ENCODE peak calls at places on chromosome 5, in four cellular contexts. One of them, this sample, is unnamed.
A peak's percentile ranks its signal among the peaks of the same experiment; 100 is the strongest.

GRCh38 chr5:57324159-57324558 is 150.3 kb downstream of the GPBP1 start:
- DNase-seq in neuronal stem cell: no peak
- DNase-seq in trophoblast cell: no peak
- DNase-seq in H9: no peak
- DNase-seq in this sample: peak; percentile 61

GRCh38 chr5:37208883-37209808 is 40.0 kb downstream of the CPLANE1 start:
- DNase-seq in neuronal stem cell: no peak
- DNase-seq in trophoblast cell: peak; percentile 43
- DNase-seq in H9: no peak
- DNase-seq in this sample: peak; percentile 25

GRCh38 chr5:37495668-37496067 is 116.5 kb downstream of the WDR70 start:
- DNase-seq in trophoblast cell: peak; percentile 59
- DNase-seq in neuronal stem cell: no peak
- DNase-seq in H9: no peak
- DNase-seq in this sample: peak; percentile 89

GRCh38 chr5:65248896-65249295 is 232.8 kb downstream of the ADAMTS6 start:
- DNase-seq in trophoblast cell: no peak
- DNase-seq in neuronal stem cell: no peak
- DNase-seq in H9: no peak
- DNase-seq in this sample: no peak

GRCh38 chr5:3182477-3182876 is 413.2 kb upstream of the IRX1 start:
- DNase-seq in trophoblast cell: no peak
- DNase-seq in H9: no peak
- DNase-seq in neuronal stem cell: no peak
- DNase-seq in this sample: no peak

GRCh38 chr5:11791777-11792176 is 112.5 kb downstream of the CTNND2 start:
- DNase-seq in H9: no peak
- DNase-seq in trophoblast cell: no peak
- DNase-seq in neuronal stem cell: no peak
- DNase-seq in this sample: no peak

GRCh38 chr5:174793684-174794328 is 69.4 kb downstream of the MSX2 start:
- DNase-seq in neuronal stem cell: peak; percentile 62
- DNase-seq in H9: peak; percentile 83
- DNase-seq in trophoblast cell: peak; percentile 78
- DNase-seq in this sample: peak; percentile 43

GRCh38 chr5:174186096-174186495 is 140.6 kb downstream of the NSG2 start:
- DNase-seq in H9: peak; percentile 20
- DNase-seq in trophoblast cell: no peak
- DNase-seq in neuronal stem cell: no peak
- DNase-seq in this sample: no peak

GRCh38 chr5:10355071-10355889 is 1.8 kb downstream of the MARCHF6 start:
- DNase-seq in H9: no peak
- DNase-seq in trophoblast cell: peak; percentile 89
- DNase-seq in neuronal stem cell: no peak
- DNase-seq in this sample: peak; percentile 71

GRCh38 chr5:36643162-36643561 is 36.8 kb downstream of the SLC1A3 start:
- DNase-seq in neuronal stem cell: no peak
- DNase-seq in trophoblast cell: no peak
- DNase-seq in H9: no peak
- DNase-seq in this sample: no peak

GRCh38 chr5:175235251-175235963 is 208.6 kb downstream of the DRD1 start:
- DNase-seq in H9: no peak
- DNase-seq in trophoblast cell: no peak
- DNase-seq in neuronal stem cell: no peak
- DNase-seq in this sample: peak; percentile 12

GRCh38 chr5:108280960-108281569 is 100.8 kb downstream of the FBXL17 start:
- DNase-seq in neuronal stem cell: no peak
- DNase-seq in H9: no peak
- DNase-seq in trophoblast cell: no peak
- DNase-seq in this sample: no peak

GRCh38 chr5:76280494-76280893 is 122.6 kb upstream of the IQGAP2 start:
- DNase-seq in H9: no peak
- DNase-seq in trophoblast cell: no peak
- DNase-seq in neuronal stem cell: no peak
- DNase-seq in this sample: no peak

GRCh38 chr5:141914154-141914743 is 9.4 kb upstream of the DELE1 start:
- DNase-seq in neuronal stem cell: peak; percentile 36
- DNase-seq in H9: peak; percentile 81
- DNase-seq in trophoblast cell: peak; percentile 60
- DNase-seq in this sample: no peak

GRCh38 chr5:100904259-100904822 is 1.3 kb upstream of the ST8SIA4 start:
- DNase-seq in neuronal stem cell: no peak
- DNase-seq in trophoblast cell: peak; percentile 21
- DNase-seq in H9: peak; percentile 32
- DNase-seq in this sample: no peak

GRCh38 chr5:72503888-72504491 is 3.2 kb downstream of the ZNF366 start:
- DNase-seq in neuronal stem cell: no peak
- DNase-seq in H9: no peak
- DNase-seq in trophoblast cell: peak; percentile 42
- DNase-seq in this sample: peak; percentile 44

GRCh38 chr5:5793560-5793959 is 371.1 kb downstream of the ICE1 start:
- DNase-seq in neuronal stem cell: no peak
- DNase-seq in trophoblast cell: no peak
- DNase-seq in H9: no peak
- DNase-seq in this sample: no peak

GRCh38 chr5:4374866-4375265 is 765.3 kb upstream of the ADAMTS16 start:
- DNase-seq in neuronal stem cell: no peak
- DNase-seq in H9: no peak
- DNase-seq in trophoblast cell: no peak
- DNase-seq in this sample: no peak

GRCh38 chr5:111197523-111197922 is 26.7 kb upstream of the CAMK4 start:
- DNase-seq in trophoblast cell: no peak
- DNase-seq in neuronal stem cell: no peak
- DNase-seq in H9: no peak
- DNase-seq in this sample: no peak

GRCh38 chr5:130052752-130053151 is 148.5 kb downstream of the CHSY3 start:
- DNase-seq in trophoblast cell: no peak
- DNase-seq in neuronal stem cell: no peak
- DNase-seq in H9: no peak
- DNase-seq in this sample: no peak

GRCh38 chr5:127585661-127586060 is 63.2 kb upstream of the CTXN3 start:
- DNase-seq in H9: no peak
- DNase-seq in neuronal stem cell: no peak
- DNase-seq in trophoblast cell: no peak
- DNase-seq in this sample: no peak

GRCh38 chr5:155850411-155850810 is 476.6 kb upstream of the SGCD start:
- DNase-seq in trophoblast cell: no peak
- DNase-seq in H9: no peak
- DNase-seq in neuronal stem cell: no peak
- DNase-seq in this sample: no peak

GRCh38 chr5:181035991-181036815 is 3.9 kb upstream of the BTNL9 start:
- DNase-seq in trophoblast cell: no peak
- DNase-seq in neuronal stem cell: no peak
- DNase-seq in H9: no peak
- DNase-seq in this sample: no peak

GRCh38 chr5:163687421-163687820 is 182.0 kb downstream of the MAT2B start:
- DNase-seq in neuronal stem cell: no peak
- DNase-seq in H9: no peak
- DNase-seq in trophoblast cell: no peak
- DNase-seq in this sample: no peak

GRCh38 chr5:1541662-1542008 is 17.9 kb upstream of the LPCAT1 start:
- DNase-seq in trophoblast cell: peak; percentile 21
- DNase-seq in H9: no peak
- DNase-seq in neuronal stem cell: no peak
- DNase-seq in this sample: no peak

DNA sequence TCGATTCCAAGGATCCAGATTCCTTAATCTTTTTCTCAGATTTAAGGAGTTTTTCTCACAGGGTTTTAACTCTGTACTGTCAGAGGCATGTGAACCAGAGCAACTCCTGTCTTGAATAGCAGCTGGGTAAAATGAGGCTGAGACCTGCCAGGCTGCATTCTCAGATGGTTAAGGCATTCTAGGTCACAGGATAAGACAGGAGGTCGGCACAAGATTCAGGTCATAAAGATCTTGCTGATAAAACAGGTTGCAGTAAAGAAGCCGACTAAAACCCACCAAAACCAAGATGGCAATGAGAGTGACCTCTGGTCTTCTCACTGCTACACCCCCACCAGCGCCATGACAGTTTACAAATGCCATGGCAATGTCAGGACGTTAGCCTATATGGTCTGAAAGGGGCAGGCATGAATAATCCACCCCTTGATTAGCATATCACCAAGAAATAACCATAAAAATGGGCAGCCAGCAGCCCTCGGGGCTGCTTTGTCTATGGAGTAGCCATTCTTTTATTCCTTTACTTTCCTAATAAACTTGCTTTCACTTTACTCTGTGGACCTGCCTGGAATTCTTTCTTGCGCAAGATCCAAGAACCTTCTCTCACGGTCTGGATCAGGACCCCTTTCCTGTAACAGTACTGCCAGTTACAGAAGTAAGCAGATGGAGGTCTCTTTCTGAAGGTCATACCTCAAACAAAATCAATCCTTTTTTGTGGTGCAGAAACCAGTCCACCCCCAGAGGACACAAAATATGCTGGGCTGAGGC is 87.1 kb downstream of the SLC38A9 start:
- DNase-seq in trophoblast cell: peak; percentile 38
- DNase-seq in H9: peak; percentile 61
- DNase-seq in neuronal stem cell: no peak
- DNase-seq in this sample: no peak
- H2BK120ac ChIP-seq in trophoblast cell: peak overlapping the region; percentile 100
- H2BK120ac ChIP-seq in H9: no peak overlapping the region
- H2BK120ac ChIP-seq in neuronal stem cell: no peak overlapping the region
- H2BK120ac ChIP-seq in this sample: no peak overlapping the region

GRCh38 chr5:135999396-136000139 is 29.2 kb upstream of the TGFBI start:
- DNase-seq in H9: no peak
- DNase-seq in neuronal stem cell: no peak
- DNase-seq in trophoblast cell: peak; percentile 18
- DNase-seq in this sample: peak; percentile 97
- H2BK120ac ChIP-seq in H9: no peak overlapping the region
- H2BK120ac ChIP-seq in neuronal stem cell: no peak overlapping the region
- H2BK120ac ChIP-seq in trophoblast cell: peak overlapping the region; percentile 35
- H2BK120ac ChIP-seq in this sample: peak overlapping the region; percentile 95

GRCh38 chr5:59769041-59769360 is 124.5 kb downstream of the PDE4D start:
- DNase-seq in H9: no peak
- DNase-seq in neuronal stem cell: no peak
- DNase-seq in trophoblast cell: no peak
- DNase-seq in this sample: no peak

GRCh38 chr5:59769832-59770231 is 123.7 kb downstream of the PDE4D start:
- DNase-seq in trophoblast cell: no peak
- DNase-seq in neuronal stem cell: no peak
- DNase-seq in H9: no peak
- DNase-seq in this sample: no peak

GRCh38 chr5:59768204-59769040 is 125.1 kb downstream of the PDE4D start:
- DNase-seq in trophoblast cell: peak; percentile 40
- DNase-seq in neuronal stem cell: peak; percentile 70
- DNase-seq in H9: peak; percentile 69
- DNase-seq in this sample: peak; percentile 33

GRCh38 chr5:59766394-59766793 is 127.1 kb downstream of the PDE4D start:
- DNase-seq in H9: no peak
- DNase-seq in trophoblast cell: no peak
- DNase-seq in neuronal stem cell: no peak
- DNase-seq in this sample: no peak

GRCh38 chr5:59767753-59768159 is 125.8 kb downstream of the PDE4D start:
- DNase-seq in neuronal stem cell: no peak
- DNase-seq in H9: no peak
- DNase-seq in trophoblast cell: no peak
- DNase-seq in this sample: no peak
- H2BK120ac ChIP-seq in neuronal stem cell: no peak overlapping the region
- H2BK120ac ChIP-seq in H9: no peak overlapping the region
- H2BK120ac ChIP-seq in trophoblast cell: no peak overlapping the region
- H2BK120ac ChIP-seq in this sample: no peak overlapping the region

GRCh38 chr5:119678351-119679028 is 49.1 kb downstream of the FAM170A start:
- DNase-seq in neuronal stem cell: no peak
- DNase-seq in trophoblast cell: no peak
- DNase-seq in H9: no peak
- DNase-seq in this sample: no peak
- H2BK120ac ChIP-seq in neuronal stem cell: no peak overlapping the region
- H2BK120ac ChIP-seq in trophoblast cell: no peak overlapping the region
- H2BK120ac ChIP-seq in H9: no peak overlapping the region
- H2BK120ac ChIP-seq in this sample: no peak overlapping the region

DNA sequence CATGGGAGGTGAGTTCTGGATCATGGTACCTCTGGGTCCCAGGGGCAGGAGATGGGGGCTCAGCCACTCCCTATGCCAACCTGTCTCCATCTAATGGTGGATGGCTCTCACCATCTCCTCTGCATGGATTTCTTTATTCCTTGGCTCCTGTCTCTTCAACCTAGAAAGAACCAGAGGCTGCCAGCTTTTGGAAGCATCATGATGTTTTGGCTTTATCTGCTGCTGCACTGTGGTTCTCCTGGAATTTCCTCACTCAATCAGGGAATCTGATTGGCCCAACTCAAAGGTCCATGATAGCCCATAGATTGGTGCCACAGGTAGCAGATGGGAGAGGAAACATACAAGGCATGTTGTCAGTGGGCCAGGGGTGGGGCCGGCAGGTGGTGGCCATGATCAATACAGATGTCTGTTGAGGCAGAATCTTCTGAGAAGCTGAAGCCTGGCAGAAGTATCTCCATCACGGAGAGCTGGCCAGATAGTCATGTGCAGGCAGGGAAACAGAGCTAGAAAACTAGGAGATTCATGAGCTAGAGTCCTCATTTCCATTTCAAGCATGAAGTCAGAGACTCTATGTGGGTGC is 158.2 kb downstream of the MACROH2A1 start:
- DNase-seq in neuronal stem cell: no peak
- DNase-seq in H9: no peak
- DNase-seq in trophoblast cell: no peak
- DNase-seq in this sample: no peak
- H2BK120ac ChIP-seq in neuronal stem cell: no peak overlapping the region
- H2BK120ac ChIP-seq in H9: no peak overlapping the region
- H2BK120ac ChIP-seq in trophoblast cell: no peak overlapping the region
- H2BK120ac ChIP-seq in this sample: peak overlapping the region; percentile 94

DNA sequence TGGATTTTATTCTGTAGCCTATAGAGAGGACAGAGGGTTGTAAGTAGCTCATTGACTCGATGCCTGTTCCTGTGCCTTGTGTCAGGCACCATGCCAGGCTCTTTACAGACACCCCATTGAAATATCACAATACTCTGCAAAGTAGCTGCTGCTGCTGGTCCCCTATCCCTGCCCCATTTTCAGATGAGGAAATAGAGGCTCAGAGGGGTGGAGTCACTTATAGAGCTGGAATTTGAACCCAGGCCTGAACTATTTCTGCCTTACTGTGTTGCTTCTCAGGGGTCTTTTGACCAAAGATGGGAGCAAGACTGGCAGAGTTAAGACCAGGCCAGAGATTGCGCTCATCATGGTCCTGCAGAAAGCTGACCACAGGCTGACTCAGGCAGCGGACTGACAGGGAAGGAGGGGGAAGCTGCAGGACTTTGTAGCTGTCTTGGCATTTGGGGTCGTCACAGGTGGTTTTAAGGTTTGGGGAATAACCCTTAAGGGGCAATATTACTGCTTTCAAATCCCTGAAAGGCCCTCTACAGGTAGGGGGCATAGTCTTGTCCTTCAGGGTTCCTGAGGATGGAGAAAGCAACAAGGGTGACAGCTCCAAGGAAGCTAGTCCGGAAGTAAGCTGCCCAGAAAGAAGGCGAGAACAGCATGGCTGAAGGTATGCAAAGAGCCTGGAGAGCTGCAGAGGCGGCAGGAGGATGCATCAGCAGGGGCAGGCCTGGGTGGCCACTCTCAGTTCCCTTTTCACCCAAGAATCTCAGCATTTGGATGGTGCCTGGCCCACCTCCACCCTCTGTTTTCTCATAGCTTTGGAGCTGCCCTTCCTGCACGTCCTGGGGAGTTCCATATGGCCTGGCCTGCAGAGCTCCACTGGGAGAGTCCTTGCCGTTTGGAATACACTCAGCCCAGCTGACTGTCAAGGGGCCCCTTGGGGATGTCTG is 18.3 kb upstream of the NDST1 start:
- DNase-seq in trophoblast cell: peak; percentile 24
- DNase-seq in neuronal stem cell: no peak
- DNase-seq in H9: peak; percentile 58
- DNase-seq in this sample: peak; percentile 71
- H2BK120ac ChIP-seq in trophoblast cell: peak overlapping the region; percentile 75
- H2BK120ac ChIP-seq in neuronal stem cell: no peak overlapping the region
- H2BK120ac ChIP-seq in H9: no peak overlapping the region
- H2BK120ac ChIP-seq in this sample: peak overlapping the region; percentile 65